ENCODE peak calls at places on chromosomes 3 and 15, in four cellular contexts. One of them, this sample, is unnamed.

GRCh38 chr15:93913310-93913709 is 318.1 kb upstream of the MCTP2 start:
- DNase-seq in AG04450: no peak
- DNase-seq in IMR-90: no peak
- DNase-seq in psoas muscle: no peak
- DNase-seq in this sample: no peak

GRCh38 chr15:38558714-38559059 is 5.9 kb downstream of the RASGRP1 start:
- DNase-seq in AG04450: no peak
- DNase-seq in psoas muscle: no peak
- DNase-seq in IMR-90: peak
- DNase-seq in this sample: no peak

GRCh38 chr3:157347577-157348303 is 88.9 kb upstream of the PTX3 start:
- DNase-seq in AG04450: no peak
- DNase-seq in IMR-90: no peak
- DNase-seq in psoas muscle: no peak
- DNase-seq in this sample: no peak

GRCh38 chr3:25831578-25831977 is 41.7 kb downstream of the OXSM start:
- DNase-seq in IMR-90: peak
- DNase-seq in AG04450: no peak
- DNase-seq in psoas muscle: no peak
- DNase-seq in this sample: peak

GRCh38 chr3:118740722-118741290 is 293.8 kb downstream of the IGSF11 start:
- DNase-seq in AG04450: no peak
- DNase-seq in psoas muscle: no peak
- DNase-seq in IMR-90: no peak
- DNase-seq in this sample: no peak

GRCh38 chr3:98657429-98657828 is 64.0 kb upstream of the CPOX start:
- DNase-seq in IMR-90: no peak
- DNase-seq in psoas muscle: no peak
- DNase-seq in AG04450: no peak
- DNase-seq in this sample: no peak

GRCh38 chr3:120174811-120175210 is 80.6 kb upstream of the GSK3B start:
- DNase-seq in IMR-90: no peak
- DNase-seq in AG04450: no peak
- DNase-seq in psoas muscle: no peak
- DNase-seq in this sample: no peak

GRCh38 chr15:34116620-34117019 is 14.7 kb downstream of the PGBD4 start:
- DNase-seq in IMR-90: no peak
- DNase-seq in AG04450: no peak
- DNase-seq in psoas muscle: no peak
- DNase-seq in this sample: no peak

GRCh38 chr15:74405823-74406222 is 27.9 kb downstream of the SEMA7A start:
- DNase-seq in AG04450: no peak
- DNase-seq in psoas muscle: no peak
- DNase-seq in IMR-90: no peak
- DNase-seq in this sample: no peak

GRCh38 chr15:56765252-56765651 is 31.9 kb upstream of the ZNF280D start:
- DNase-seq in psoas muscle: no peak
- DNase-seq in AG04450: no peak
- DNase-seq in IMR-90: peak
- DNase-seq in this sample: peak

GRCh38 chr15:77107068-77107467 is 36.2 kb upstream of the TSPAN3 start:
- DNase-seq in psoas muscle: peak
- DNase-seq in IMR-90: no peak
- DNase-seq in AG04450: no peak
- DNase-seq in this sample: no peak

GRCh38 chr15:46786886-46787285 is 930.4 kb upstream of the SEMA6D start:
- DNase-seq in AG04450: no peak
- DNase-seq in psoas muscle: no peak
- DNase-seq in IMR-90: no peak
- DNase-seq in this sample: no peak

GRCh38 chr3:142224482-142225072 is 808 bp downstream of the GK5 start:
- DNase-seq in IMR-90: no peak
- DNase-seq in AG04450: no peak
- DNase-seq in psoas muscle: no peak
- DNase-seq in this sample: no peak

GRCh38 chr3:28791713-28792255 is 443.2 kb upstream of the AZI2 start:
- DNase-seq in IMR-90: no peak
- DNase-seq in psoas muscle: no peak
- DNase-seq in AG04450: no peak
- DNase-seq in this sample: no peak

GRCh38 chr3:11476814-11477213 is 166.9 kb downstream of the VGLL4 start:
- DNase-seq in psoas muscle: no peak
- DNase-seq in IMR-90: no peak
- DNase-seq in AG04450: no peak
- DNase-seq in this sample: no peak

GRCh38 chr3:184765730-184766074 is 46.3 kb upstream of the VPS8 start:
- DNase-seq in psoas muscle: peak
- DNase-seq in IMR-90: peak
- DNase-seq in AG04450: no peak
- DNase-seq in this sample: no peak

GRCh38 chr15:39479916-39480315 is 101.0 kb upstream of the THBS1 start:
- DNase-seq in IMR-90: peak
- DNase-seq in AG04450: no peak
- DNase-seq in psoas muscle: no peak
- DNase-seq in this sample: no peak

GRCh38 chr3:71160800-71161546 is 422.6 kb downstream of the FOXP1 start:
- DNase-seq in AG04450: peak
- DNase-seq in psoas muscle: no peak
- DNase-seq in IMR-90: peak
- DNase-seq in this sample: no peak

GRCh38 chr3:41742127-41742526 is 219.8 kb downstream of the ULK4 start:
- DNase-seq in IMR-90: no peak
- DNase-seq in psoas muscle: no peak
- DNase-seq in AG04450: no peak
- DNase-seq in this sample: no peak

GRCh38 chr3:196055683-196056270 is 26.1 kb downstream of the TFRC start:
- DNase-seq in AG04450: no peak
- DNase-seq in IMR-90: no peak
- DNase-seq in psoas muscle: peak
- DNase-seq in this sample: no peak

GRCh38 chr3:195900426-195901355 is 7.7 kb downstream of the TNK2 start:
- DNase-seq in AG04450: no peak
- DNase-seq in IMR-90: peak
- DNase-seq in psoas muscle: peak
- DNase-seq in this sample: no peak

GRCh38 chr3:190902292-190902691 is 39.8 kb upstream of the GMNC start:
- DNase-seq in AG04450: no peak
- DNase-seq in psoas muscle: no peak
- DNase-seq in IMR-90: no peak
- DNase-seq in this sample: no peak

GRCh38 chr3:141455603-141456327 is 31.1 kb upstream of the RASA2 start:
- DNase-seq in psoas muscle: no peak
- DNase-seq in AG04450: no peak
- DNase-seq in IMR-90: no peak
- DNase-seq in this sample: peak

GRCh38 chr3:5376761-5377160 is 189.3 kb downstream of the EDEM1 start:
- DNase-seq in psoas muscle: no peak
- DNase-seq in IMR-90: no peak
- DNase-seq in AG04450: no peak
- DNase-seq in this sample: no peak

GRCh38 chr15:67127925-67128324 is 62.5 kb downstream of the SMAD3 start:
- DNase-seq in IMR-90: peak
- DNase-seq in AG04450: peak
- DNase-seq in psoas muscle: no peak
- DNase-seq in this sample: peak

GRCh38 chr3:124277516-124277890 is 285.6 kb upstream of the ROPN1 start:
- DNase-seq in IMR-90: peak
- DNase-seq in AG04450: no peak
- DNase-seq in psoas muscle: no peak
- DNase-seq in this sample: no peak

GRCh38 chr3:124283644-124284008 is 291.7 kb upstream of the ROPN1 start:
- DNase-seq in psoas muscle: no peak
- DNase-seq in AG04450: no peak
- DNase-seq in IMR-90: no peak
- DNase-seq in this sample: no peak

GRCh38 chr3:124276863-124277515 is 285.1 kb upstream of the ROPN1 start:
- DNase-seq in AG04450: no peak
- DNase-seq in IMR-90: no peak
- DNase-seq in psoas muscle: peak
- DNase-seq in this sample: no peak

GRCh38 chr3:124282751-124283643 is 291.1 kb upstream of the ROPN1 start:
- DNase-seq in AG04450: no peak
- DNase-seq in IMR-90: peak
- DNase-seq in psoas muscle: no peak
- DNase-seq in this sample: no peak

GRCh38 chr3:124281453-124282316 is 289.8 kb upstream of the ROPN1 start:
- DNase-seq in AG04450: no peak
- DNase-seq in IMR-90: peak
- DNase-seq in psoas muscle: no peak
- DNase-seq in this sample: no peak
- H3K4me3 ChIP-seq in AG04450: no peak
- H3K4me3 ChIP-seq in IMR-90: no peak
- H3K4me3 ChIP-seq in psoas muscle: no peak
- H3K4me3 ChIP-seq in this sample: no peak

GRCh38 chr15:59636184-59636583 is 21.1 kb downstream of the GTF2A2 start:
- DNase-seq in AG04450: no peak
- DNase-seq in psoas muscle: no peak
- DNase-seq in IMR-90: no peak
- DNase-seq in this sample: no peak

GRCh38 chr15:59632714-59633113 is 21.1 kb downstream of the GCNT3 start:
- DNase-seq in AG04450: no peak
- DNase-seq in psoas muscle: no peak
- DNase-seq in IMR-90: no peak
- DNase-seq in this sample: no peak
- TF ChIP-seq CTCF in AG04450: peak
- TF ChIP-seq CTCF in psoas muscle: no peak
- TF ChIP-seq CTCF in IMR-90: peak
- TF ChIP-seq CTCF in this sample: peak

GRCh38 chr3:53495518-53496501 is 1.4 kb downstream of the CACNA1D start:
- DNase-seq in IMR-90: no peak
- DNase-seq in psoas muscle: peak
- DNase-seq in AG04450: no peak
- DNase-seq in this sample: no peak
- H3K4me3 ChIP-seq in IMR-90: no peak
- H3K4me3 ChIP-seq in psoas muscle: peak
- H3K4me3 ChIP-seq in AG04450: no peak
- H3K4me3 ChIP-seq in this sample: no peak

DNA sequence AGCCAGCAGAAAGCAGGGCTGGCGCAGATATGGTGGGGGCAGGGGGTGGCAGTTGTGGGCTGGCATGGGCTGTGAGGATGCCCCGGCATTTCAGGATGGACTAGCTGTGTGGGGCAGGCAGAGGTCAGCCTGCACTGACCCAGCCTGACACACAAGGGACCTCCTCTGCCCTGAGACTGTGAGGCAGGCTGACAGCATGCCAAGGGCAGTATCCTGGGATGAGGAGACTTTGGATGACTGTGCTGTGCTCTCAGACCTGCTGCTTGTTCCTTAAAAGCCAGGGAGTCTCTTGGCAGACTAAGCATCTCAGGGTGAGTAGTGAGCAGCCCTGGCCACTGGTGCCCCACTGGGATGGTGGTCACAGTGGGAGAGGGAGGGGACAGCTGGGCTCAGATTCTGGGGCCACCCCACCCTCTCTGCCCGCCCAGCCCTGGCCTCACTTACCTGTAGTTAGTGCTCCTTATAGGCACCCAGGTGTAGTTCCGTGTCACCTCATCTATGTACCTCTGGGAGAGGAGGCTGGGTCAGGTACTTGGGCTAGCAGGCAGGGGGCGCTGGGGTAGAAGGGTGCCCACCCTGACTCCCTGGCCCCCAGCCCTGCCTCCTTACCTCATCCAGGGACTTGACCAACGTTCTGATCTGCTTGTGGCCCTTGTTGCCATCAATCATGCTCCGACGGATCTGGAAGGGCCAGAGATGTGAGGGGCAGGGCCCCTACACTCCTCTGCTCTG is 16.0 kb upstream of the TMEM115 start:
- DNase-seq in IMR-90: no peak
- DNase-seq in AG04450: no peak
- DNase-seq in psoas muscle: no peak
- DNase-seq in this sample: no peak
- TF ChIP-seq CTCF in IMR-90: no peak
- TF ChIP-seq CTCF in AG04450: no peak
- TF ChIP-seq CTCF in psoas muscle: no peak
- TF ChIP-seq CTCF in this sample: peak

GRCh38 chr3:45225465-45226205 is 452 bp downstream of the TMEM158 start:
- DNase-seq in IMR-90: no peak
- DNase-seq in AG04450: no peak
- DNase-seq in psoas muscle: peak
- DNase-seq in this sample: no peak
- H3K4me3 ChIP-seq in IMR-90: peak
- H3K4me3 ChIP-seq in AG04450: peak
- H3K4me3 ChIP-seq in psoas muscle: peak
- H3K4me3 ChIP-seq in this sample: peak

DNA sequence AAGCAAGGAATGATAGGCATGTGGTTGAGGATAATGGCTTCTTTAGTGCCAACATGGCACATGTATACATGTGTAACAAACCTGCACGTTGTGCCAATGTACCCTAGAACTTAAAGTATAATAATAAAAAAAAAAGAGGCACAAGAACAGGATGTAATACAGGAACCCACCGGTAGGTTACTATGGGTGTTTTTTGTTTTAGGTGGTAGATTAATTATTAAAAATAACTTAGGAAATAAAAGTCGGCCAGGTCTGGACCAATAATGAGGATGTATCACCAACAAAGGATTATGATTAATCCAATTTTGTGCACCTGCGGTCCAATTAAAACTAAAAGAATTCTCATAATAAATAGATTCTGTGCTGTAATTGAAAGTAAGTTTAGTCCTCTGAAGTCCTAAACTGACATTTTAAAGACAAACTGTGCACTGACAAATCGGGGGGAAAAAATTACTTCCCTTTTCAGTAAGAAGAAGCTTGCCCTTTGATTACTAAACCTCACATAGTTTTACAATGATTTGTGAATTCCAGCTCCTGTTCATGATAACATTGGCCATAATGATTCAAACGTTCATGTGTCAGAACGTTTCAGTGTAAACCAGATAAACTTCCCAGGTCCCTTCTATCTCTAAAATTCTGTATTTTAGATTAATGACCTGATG is 62.2 kb downstream of the CASR start:
- DNase-seq in AG04450: peak
- DNase-seq in psoas muscle: no peak
- DNase-seq in IMR-90: peak
- DNase-seq in this sample: no peak
- TF ChIP-seq CTCF in AG04450: peak
- TF ChIP-seq CTCF in psoas muscle: no peak
- TF ChIP-seq CTCF in IMR-90: no peak
- TF ChIP-seq CTCF in this sample: no peak

DNA sequence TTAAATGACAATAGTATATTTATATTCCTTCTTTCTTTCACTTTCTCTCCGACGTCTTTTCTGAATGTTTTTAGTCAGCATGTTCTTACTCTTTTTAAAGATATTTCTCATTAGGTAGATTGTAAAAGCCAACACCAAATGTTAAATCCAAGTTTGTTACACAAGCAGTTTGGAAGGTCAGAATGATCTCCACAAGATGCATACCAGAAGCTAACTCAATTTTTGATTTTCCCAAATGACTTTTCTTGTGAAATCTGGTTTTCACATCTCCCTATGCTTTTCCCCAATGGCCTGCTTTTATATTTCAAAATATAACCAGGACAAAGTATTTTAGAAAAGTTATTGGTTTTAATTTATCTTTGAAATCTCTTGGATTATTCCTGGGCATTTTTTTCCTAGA is 49.7 kb upstream of the TPRG1 start:
- DNase-seq in AG04450: no peak
- DNase-seq in psoas muscle: no peak
- DNase-seq in IMR-90: no peak
- DNase-seq in this sample: no peak
- H3K4me3 ChIP-seq in AG04450: no peak
- H3K4me3 ChIP-seq in psoas muscle: peak
- H3K4me3 ChIP-seq in IMR-90: no peak
- H3K4me3 ChIP-seq in this sample: no peak

This sample was measured in HFF-Myc.